ENCODE peak calls at places on chromosomes 11 and 22, in ten cellular contexts. T, R, M, X, Q, V, Z, I, O and N are unnamed samples.

GRCh38 chr11:126485021-126485781 is 129.7 kb downstream of the ST3GAL4 start:
- DNase-seq in X (no peak), Q (peak), I (no peak), V (no peak), R (no peak), O (no peak), Z (no peak), T (no peak), M (no peak), N (no peak)

GRCh38 chr11:131537729-131538128 is 167.3 kb downstream of the NTM start:
- DNase-seq in V (no peak), Q (no peak), X (no peak), I (no peak), O (no peak), M (no peak), R (no peak), T (peak), Z (no peak), N (no peak)

GRCh38 chr11:92826136-92826535 is 143.3 kb upstream of the MTNR1B start:
- DNase-seq in Z (no peak), O (no peak), V (no peak), I (no peak), Q (no peak), X (no peak), T (no peak), R (no peak), M (no peak), N (no peak)

GRCh38 chr11:131544591-131544990 is 174.2 kb downstream of the NTM start:
- DNase-seq in O (no peak), T (peak), R (no peak), Z (no peak), M (peak), Q (no peak), X (no peak), I (no peak), V (no peak), N (no peak)

GRCh38 chr11:2150206-2150847 is 10.7 kb downstream of the INS start:
- DNase-seq in X (no peak), Z (no peak), V (peak), R (peak), Q (peak), I (no peak), M (peak), O (no peak), T (peak), N (no peak)

GRCh38 chr11:5891216-5891800 is 1.7 kb upstream of the OR52E5 start:
- DNase-seq in V (peak), Z (no peak), O (no peak), T (no peak), X (no peak), M (peak), Q (peak), I (no peak), R (peak), N (no peak)

GRCh38 chr11:75765116-75765515 is 3.5 kb upstream of the DGAT2 start:
- DNase-seq in T (no peak), M (no peak), V (no peak), O (no peak), I (no peak), R (no peak), Q (no peak), X (no peak), Z (no peak), N (no peak)

GRCh38 chr11:115499241-115499799 is 4.9 kb downstream of the CADM1 start:
- DNase-seq in V (no peak), X (no peak), M (no peak), Z (no peak), O (no peak), T (no peak), R (no peak), I (no peak), Q (no peak), N (no peak)

GRCh38 chr11:63165710-63166310 is 21.8 kb upstream of the SLC22A24 start:
- DNase-seq in R (peak), Q (no peak), Z (no peak), M (no peak), X (no peak), V (no peak), O (no peak), T (no peak), I (no peak), N (no peak)

GRCh38 chr11:75184051-75184450 is 33.1 kb downstream of the SLCO2B1 start:
- DNase-seq in V (no peak), Q (no peak), M (no peak), I (no peak), T (no peak), X (no peak), R (no peak), Z (no peak), O (no peak), N (no peak)

GRCh38 chr22:49967333-49968241 is 7.0 kb downstream of the PIM3 start:
- DNase-seq in T (peak), O (peak), Z (no peak), I (peak), M (no peak), X (no peak), R (no peak), Q (peak), V (no peak), N (no peak)

GRCh38 chr11:29119691-29120328 is 897.0 kb downstream of the KCNA4 start:
- DNase-seq in O (no peak), X (no peak), Q (peak), Z (no peak), I (no peak), M (no peak), T (no peak), V (peak), R (peak), N (peak)

GRCh38 chr11:122754553-122755322 is 83.6 kb upstream of the CRTAM start:
- DNase-seq in R (no peak), Q (no peak), T (peak), V (no peak), O (no peak), M (peak), X (no peak), I (no peak), Z (no peak), N (no peak)

GRCh38 chr11:93033093-93033492 is 63.6 kb downstream of the MTNR1B start:
- DNase-seq in M (no peak), T (no peak), O (no peak), V (no peak), Z (no peak), Q (no peak), R (no peak), X (no peak), I (no peak), N (no peak)

GRCh38 chr11:103903005-103903404 is 133.4 kb upstream of the DDI1 start:
- DNase-seq in I (no peak), M (no peak), Q (no peak), O (no peak), T (no peak), R (no peak), Z (no peak), V (no peak), X (no peak), N (no peak)

GRCh38 chr11:108135845-108136599 is 14.7 kb downstream of the ACAT1 start:
- DNase-seq in X (no peak), T (no peak), V (peak), R (no peak), O (no peak), M (no peak), I (no peak), Q (peak), Z (no peak), N (no peak)

GRCh38 chr11:11640996-11641395 is 19.2 kb upstream of the GALNT18 start:
- DNase-seq in O (no peak), V (no peak), I (no peak), M (no peak), X (no peak), Q (no peak), Z (no peak), T (no peak), R (no peak), N (no peak)

GRCh38 chr11:6544921-6545850 is 48.1 kb downstream of the DNHD1 start:
- DNase-seq in X (no peak), Z (no peak), T (no peak), O (no peak), I (no peak), Q (no peak), M (no peak), V (no peak), R (no peak), N (no peak)

GRCh38 chr11:114026355-114026754 is 33.2 kb upstream of the ZBTB16 start:
- DNase-seq in T (peak), M (peak), V (peak), Z (no peak), R (no peak), Q (peak), O (no peak), X (no peak), I (no peak), N (no peak)

GRCh38 chr22:32020117-32020516 is 22.9 kb upstream of the SLC5A1 start:
- DNase-seq in X (no peak), Z (no peak), R (peak), V (peak), O (no peak), T (no peak), I (no peak), M (no peak), Q (peak), N (peak)

GRCh38 chr11:3849297-3849874 is 6.1 kb upstream of the STIM1 start:
- DNase-seq in Q (peak), I (no peak), R (peak), O (no peak), T (peak), V (peak), M (peak), X (no peak), Z (no peak), N (no peak)

GRCh38 chr11:11391796-11392195 is 38.7 kb upstream of the CSNK2A3 start:
- DNase-seq in T (no peak), Z (no peak), R (peak), V (peak), Q (peak), X (no peak), O (no peak), I (no peak), M (no peak), N (peak)

GRCh38 chr11:68847395-68847794 is 5.7 kb upstream of the CPT1A start:
- DNase-seq in V (no peak), O (no peak), I (no peak), X (no peak), Z (no peak), T (no peak), Q (no peak), R (no peak), M (no peak), N (no peak)

GRCh38 chr11:100849009-100849913 is 162.2 kb downstream of the ARHGAP42 start:
- DNase-seq in T (no peak), R (peak), V (peak), X (no peak), I (no peak), O (no peak), M (no peak), Z (no peak), Q (peak), N (no peak)

GRCh38 chr11:91406009-91406408 is 818.6 kb upstream of the FAT3 start:
- DNase-seq in I (no peak), T (no peak), R (no peak), M (no peak), X (no peak), V (no peak), Q (no peak), O (no peak), Z (no peak), N (no peak)

GRCh38 chr22:19937616-19938473 is 3.7 kb upstream of the COMT start:
- DNase-seq in V (no peak), T (no peak), X (no peak), O (no peak), Q (no peak), R (peak), M (no peak), Z (no peak), I (peak), N (no peak)

GRCh38 chr11:12998336-12998735 is 10.8 kb upstream of the RASSF10 start:
- DNase-seq in X (no peak), R (no peak), T (no peak), M (no peak), Z (no peak), V (no peak), I (no peak), O (no peak), Q (no peak), N (no peak)

GRCh38 chr11:134463716-134464115 is 51.7 kb upstream of the B3GAT1 start:
- DNase-seq in I (no peak), Q (no peak), R (no peak), O (no peak), Z (no peak), X (no peak), V (no peak), M (no peak), T (no peak), N (no peak)

GRCh38 chr22:17063372-17064106 is 21.3 kb upstream of the IL17RA start:
- DNase-seq in R (peak), O (no peak), I (peak), V (no peak), Q (peak), X (no peak), Z (no peak), T (no peak), M (no peak), N (no peak)

GRCh38 chr22:46592390-46592872 is 27.8 kb upstream of the GRAMD4 start:
- DNase-seq in X (peak), V (no peak), Z (no peak), R (peak), Q (peak), O (peak), I (no peak), M (no peak), T (peak), N (no peak)

GRCh38 chr11:58503361-58503856 is 4.5 kb downstream of the OR5B21 start:
- DNase-seq in V (no peak), I (no peak), Z (no peak), T (no peak), M (no peak), X (no peak), R (no peak), Q (no peak), O (no peak), N (no peak)

GRCh38 chr22:19121631-19122142 is 525 bp downstream of the DGCR2 start:
- DNase-seq in Q (peak), V (peak), X (peak), Z (no peak), I (peak), M (peak), O (peak), T (peak), R (peak), N (no peak)

GRCh38 chr11:131464024-131464423 is 93.6 kb downstream of the NTM start:
- DNase-seq in Z (no peak), Q (no peak), R (no peak), T (no peak), I (no peak), O (no peak), V (no peak), M (no peak), X (no peak), N (no peak)

GRCh38 chr11:100824041-100824440 is 137.0 kb downstream of the ARHGAP42 start:
- DNase-seq in O (no peak), I (no peak), Q (no peak), V (no peak), Z (no peak), M (peak), R (no peak), T (no peak), X (no peak), N (no peak)

GRCh38 chr22:30830907-30831306 is 136.2 kb downstream of the OSBP2 start:
- DNase-seq in R (peak), V (peak), M (peak), I (peak), T (no peak), Q (peak), X (no peak), O (no peak), Z (no peak), N (peak)

GRCh38 chr11:65575568-65576231 is at the start of gene EHBP1L1:
- DNase-seq in T (peak), V (peak), I (peak), M (peak), Q (peak), Z (no peak), O (peak), X (peak), R (peak), N (no peak)

GRCh38 chr11:65576867-65577755 is 1.3 kb downstream of the EHBP1L1 start:
- DNase-seq in R (peak), Q (peak), X (no peak), T (no peak), O (peak), M (no peak), I (peak), V (peak), Z (no peak), N (no peak)

GRCh38 chr11:65574963-65575567 is 788 bp upstream of the EHBP1L1 start:
- DNase-seq in V (no peak), O (peak), M (peak), Z (no peak), I (peak), X (peak), R (peak), T (no peak), Q (no peak), N (no peak)

GRCh38 chr11:65577756-65578109 is 1.9 kb downstream of the EHBP1L1 start:
- DNase-seq in Q (no peak), M (no peak), X (no peak), R (no peak), T (no peak), Z (no peak), I (no peak), V (no peak), O (no peak), N (no peak)

DNA sequence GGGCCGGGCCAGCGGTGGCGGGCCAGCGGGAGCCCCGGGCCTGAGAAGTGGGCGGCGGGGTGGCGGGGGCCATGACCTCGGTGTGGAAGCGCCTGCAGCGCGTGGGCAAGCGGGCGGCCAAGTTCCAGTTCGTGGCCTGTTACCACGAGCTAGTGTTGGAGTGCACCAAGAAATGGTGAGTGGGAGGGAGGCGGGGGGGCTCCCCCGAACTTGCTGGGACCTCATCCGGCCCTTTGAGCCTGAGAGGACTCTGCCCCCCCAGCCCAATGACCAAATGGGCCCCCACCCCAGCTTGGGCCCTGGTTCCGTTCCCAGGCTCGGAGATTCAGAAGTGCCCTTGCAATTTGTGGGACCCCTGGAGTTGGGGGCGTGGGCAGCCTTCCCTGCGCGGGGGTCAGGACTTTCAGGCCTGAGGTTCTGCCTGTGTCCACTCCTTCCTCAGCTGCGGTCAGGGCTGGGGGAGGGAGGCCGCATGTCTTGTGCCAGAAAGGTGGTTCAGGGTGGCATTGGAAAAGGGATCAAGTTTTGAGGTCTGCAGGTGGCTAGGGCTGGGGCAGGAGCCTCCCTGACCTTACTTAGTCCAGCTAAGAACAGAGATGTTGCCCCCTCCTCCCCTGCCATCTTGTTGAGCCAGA is 496 bp downstream of the EHBP1L1 start:
- DNase-seq in R (no peak), V (no peak), I (no peak), Z (no peak), T (no peak), M (no peak), O (peak), X (no peak), Q (no peak), N (no peak)
- H3K4me3 ChIP-seq in R (peak), V (peak), I (peak), Z (peak), T (peak), M (peak), O (peak), X (peak), Q (peak), N (peak)

GRCh38 chr11:43556892-43557291 is 123.6 kb upstream of the HSD17B12 start:
- DNase-seq in M (no peak), Q (no peak), O (no peak), V (no peak), Z (no peak), T (no peak), X (no peak), R (no peak), I (no peak), N (no peak)
- H3K4me3 ChIP-seq in M (peak), Q (no peak), O (no peak), V (peak), Z (no peak), T (peak), X (no peak), R (no peak), I (peak), N (no peak)

GRCh38 chr22:42553475-42554361 is at the start of gene SERHL2:
- DNase-seq in I (peak), X (peak), O (peak), T (peak), Q (peak), R (peak), M (peak), V (peak), Z (no peak), N (no peak)
- H3K4me3 ChIP-seq in I (peak), X (peak), O (no peak), T (peak), Q (peak), R (peak), M (peak), V (peak), Z (peak), N (peak)

GRCh38 chr11:27350503-27350902 is 12.5 kb downstream of the CCDC34 start:
- DNase-seq in O (no peak), R (peak), I (no peak), X (no peak), M (no peak), T (no peak), V (no peak), Q (peak), Z (no peak), N (no peak)

GRCh38 chr11:27352781-27353180 is 10.2 kb downstream of the CCDC34 start:
- DNase-seq in X (no peak), R (no peak), I (no peak), V (no peak), Z (no peak), O (no peak), Q (no peak), M (peak), T (no peak), N (no peak)

GRCh38 chr11:27347949-27348879 is 14.8 kb downstream of the CCDC34 start:
- DNase-seq in R (no peak), V (peak), Z (no peak), Q (no peak), M (peak), X (no peak), T (peak), O (no peak), I (no peak), N (no peak)

GRCh38 chr11:27349919-27350318 is 13.1 kb downstream of the CCDC34 start:
- DNase-seq in V (no peak), O (no peak), R (no peak), M (no peak), I (no peak), Q (no peak), X (no peak), Z (no peak), T (no peak), N (no peak)

DNA sequence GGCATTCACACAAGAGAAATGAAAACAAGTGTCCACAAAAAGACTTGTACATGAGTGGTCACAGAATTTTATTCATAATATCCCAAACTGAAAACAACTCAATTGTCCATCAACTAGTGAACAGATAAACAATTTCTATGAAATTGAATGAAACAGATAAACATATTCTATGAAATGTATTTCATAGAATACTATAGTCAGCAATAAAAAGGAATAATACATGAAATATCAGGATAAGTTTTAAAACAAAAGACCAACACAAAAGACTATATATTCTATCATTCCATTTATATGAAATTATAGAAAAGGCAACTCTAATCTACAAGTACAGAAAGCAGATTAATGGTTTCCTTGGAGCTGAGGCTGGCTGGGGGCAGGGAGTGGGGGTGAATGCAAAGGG is 15.7 kb downstream of the CCDC34 start:
- DNase-seq in I (no peak), X (no peak), O (no peak), M (peak), Z (no peak), T (no peak), R (no peak), Q (no peak), V (no peak), N (no peak)
- H3K4me3 ChIP-seq in I (no peak), X (no peak), O (no peak), M (peak), Z (no peak), T (peak), R (no peak), Q (no peak), V (peak), N (no peak)

DNA sequence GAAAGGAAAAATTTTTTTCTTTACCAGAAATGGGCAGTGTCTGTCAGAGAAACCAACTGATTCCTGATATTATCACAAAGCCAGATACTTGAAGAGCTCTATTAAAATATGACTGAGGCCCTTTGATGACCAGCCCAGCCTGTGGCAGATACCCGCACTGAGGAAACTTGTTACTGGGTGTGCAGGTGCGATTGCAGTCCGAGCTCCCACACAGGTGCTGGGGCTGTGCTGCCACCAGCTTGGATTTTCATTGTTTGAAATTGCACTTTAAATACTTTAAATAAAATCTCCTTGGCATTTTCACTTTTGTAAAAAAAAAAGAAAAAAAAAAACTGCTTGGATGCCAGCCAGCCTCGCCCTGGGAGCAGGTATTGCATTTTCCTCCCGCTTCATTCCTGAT is 21.1 kb downstream of the EHF start:
- DNase-seq in R (no peak), X (no peak), O (peak), Z (no peak), Q (no peak), I (no peak), T (no peak), V (no peak), M (no peak), N (no peak)
- H3K4me3 ChIP-seq in R (no peak), X (no peak), O (no peak), Z (no peak), Q (no peak), I (no peak), T (no peak), V (no peak), M (no peak), N (no peak)